ENCODE peak calls at places on chromosomes 16 and 17, in six cellular contexts. S, I, Q, M, T and N are unnamed samples.

GRCh38 chr16:35431829-35432663 is 1972.6 kb downstream of the TP53TG3F start:
- DNase-seq in S (no peak), I (no peak), Q (no peak), M (peak), T (no peak), N (no peak)

GRCh38 chr17:4101127-4101798 is 41.6 kb downstream of the ZZEF1 start:
- DNase-seq in S (no peak), I (no peak), Q (no peak), M (no peak), T (no peak), N (no peak)

GRCh38 chr17:44523672-44523972 is 20.4 kb upstream of the GPATCH8 start:
- DNase-seq in S (no peak), I (no peak), Q (no peak), M (no peak), T (no peak), N (no peak)

GRCh38 chr16:1089822-1090619 is 6.0 kb downstream of the C1QTNF8 start:
- DNase-seq in S (no peak), I (no peak), Q (no peak), M (peak), T (no peak), N (no peak)

GRCh38 chr16:1030381-1030901 is 42.1 kb upstream of the SSTR5 start:
- DNase-seq in S (no peak), I (no peak), Q (no peak), M (no peak), T (no peak), N (no peak)

GRCh38 chr17:46930083-46930482 is 7.1 kb downstream of the GOSR2 start:
- DNase-seq in S (no peak), I (no peak), Q (no peak), M (no peak), T (no peak), N (no peak)

GRCh38 chr17:79011451-79012147 is 2.0 kb upstream of the CANT1 start:
- DNase-seq in S (no peak), I (no peak), Q (no peak), M (no peak), T (peak), N (no peak)

GRCh38 chr16:72876221-72876620 is 171.7 kb downstream of the ZFHX3 start:
- DNase-seq in S (no peak), I (no peak), Q (peak), M (no peak), T (peak), N (peak)

GRCh38 chr16:54460254-54460860 is 173.8 kb upstream of the IRX3 start:
- DNase-seq in S (no peak), I (no peak), Q (no peak), M (no peak), T (peak), N (no peak)

GRCh38 chr16:25217921-25218320 is 1.2 kb downstream of the AQP8 start:
- DNase-seq in S (no peak), I (no peak), Q (no peak), M (no peak), T (no peak), N (no peak)

GRCh38 chr17:38872671-38873385 is 3.0 kb downstream of the LASP1 start:
- DNase-seq in S (no peak), I (no peak), Q (no peak), M (no peak), T (no peak), N (no peak)

GRCh38 chr16:84749815-84750214 is 50.0 kb downstream of the USP10 start:
- DNase-seq in S (no peak), I (no peak), Q (no peak), M (no peak), T (no peak), N (no peak)

GRCh38 chr17:413016-413350 is 60.4 kb upstream of the RPH3AL start:
- DNase-seq in S (no peak), I (no peak), Q (no peak), M (no peak), T (no peak), N (no peak)

GRCh38 chr17:70655179-70655578 is 485.8 kb downstream of the KCNJ2 start:
- DNase-seq in S (no peak), I (no peak), Q (no peak), M (no peak), T (no peak), N (no peak)